ENCODE peak calls at places on chromosomes 2 and 18, in five cellular contexts. T is GM04504, U is lung microvascular endothelial cell, X is HT-29, F is NCI-H146. J is an unnamed sample.

GRCh38 chr18:67477522-67477921 is 39.0 kb downstream of the DSEL start:
- DNase-seq in T (no peak), U (no peak), X (no peak), F (no peak), J (no peak)

GRCh38 chr2:120745420-120746178 is 9.9 kb downstream of the GLI2 start:
- DNase-seq in T (no peak), U (no peak), X (no peak), F (no peak), J (no peak)

GRCh38 chr2:153077311-153077710 is 358.9 kb downstream of the ARL6IP6 start:
- DNase-seq in T (no peak), U (no peak), X (peak), F (no peak), J (no peak)

GRCh38 chr2:120299024-120299423 is 46.4 kb downstream of the RALB start:
- DNase-seq in T (no peak), U (no peak), X (no peak), F (no peak), J (no peak)

GRCh38 chr2:17482651-17483050 is 35.6 kb downstream of the RAD51AP2 start:
- DNase-seq in T (no peak), U (no peak), X (no peak), F (no peak), J (no peak)

GRCh38 chr2:240239325-240239724 is 98.9 kb upstream of the OTOS start:
- DNase-seq in T (no peak), U (no peak), X (no peak), F (no peak), J (no peak)

GRCh38 chr2:218186355-218186766 is 19.6 kb upstream of the CXCR1 start:
- DNase-seq in T (peak), U (peak), X (peak), F (peak), J (peak)

GRCh38 chr18:79785831-79786230 is 11.9 kb upstream of the KCNG2 start:
- DNase-seq in T (no peak), U (no peak), X (no peak), F (no peak), J (no peak)

GRCh38 chr18:47917923-47918610 is 12.4 kb downstream of the SMAD2 start:
- DNase-seq in T (no peak), U (no peak), X (no peak), F (no peak), J (no peak)

GRCh38 chr2:217360781-217361485 is 501.1 kb upstream of the TNP1 start:
- DNase-seq in T (peak), U (peak), X (no peak), F (peak), J (no peak)

GRCh38 chr18:58525517-58525916 is 103.4 kb downstream of the ALPK2 start:
- DNase-seq in T (peak), U (no peak), X (no peak), F (no peak), J (no peak)

GRCh38 chr2:74764429-74765272 is 69.3 kb upstream of the HK2 start:
- DNase-seq in T (no peak), U (peak), X (no peak), F (peak), J (no peak)

GRCh38 chr2:187329586-187329985 is 118.5 kb downstream of the CALCRL start:
- DNase-seq in T (no peak), U (peak), X (no peak), F (no peak), J (no peak)

GRCh38 chr2:177604291-177605065 is 211.9 kb downstream of the AGPS start:
- DNase-seq in T (peak), U (peak), X (peak), F (peak), J (peak)

GRCh38 chr2:239316562-239317465 is 84.0 kb downstream of the HDAC4 start:
- DNase-seq in T (no peak), U (no peak), X (no peak), F (no peak), J (no peak)

GRCh38 chr2:238100821-238101771 is 956 bp downstream of the ESPNL start:
- DNase-seq in T (no peak), U (no peak), X (no peak), F (no peak), J (no peak)

GRCh38 chr2:70044290-70045040 is 42.8 kb upstream of the PCBP1 start:
- DNase-seq in T (no peak), U (no peak), X (no peak), F (peak), J (no peak)

GRCh38 chr2:105919826-105920225 is 175.1 kb downstream of the NCK2 start:
- DNase-seq in T (peak), U (peak), X (peak), F (peak), J (peak)

GRCh38 chr2:55595536-55595935 is 21.9 kb downstream of the PPP4R3B start:
- DNase-seq in T (no peak), U (no peak), X (no peak), F (no peak), J (no peak)